ENCODE peak calls at places on chromosomes 6 and 20, in six cellular contexts. One of them, this sample, is unnamed.

GRCh38 chr6:14674458-14674857 is 556.9 kb downstream of the CD83 start:
- DNase-seq in lower lobe of right lung: no peak
- DNase-seq in AG10803: no peak
- DNase-seq in T-helper 17 cell: no peak
- DNase-seq in stimulated activated naive CD4-positive, alpha-beta T cell: no peak
- DNase-seq in HFFc6: no peak
- DNase-seq in this sample: no peak

GRCh38 chr6:108616544-108616943 is 55.8 kb downstream of the FOXO3 start:
- DNase-seq in lower lobe of right lung: no peak
- DNase-seq in AG10803: peak
- DNase-seq in T-helper 17 cell: no peak
- DNase-seq in stimulated activated naive CD4-positive, alpha-beta T cell: no peak
- DNase-seq in HFFc6: no peak
- DNase-seq in this sample: no peak

GRCh38 chr6:69647726-69648125 is 149.1 kb downstream of the LMBRD1 start:
- DNase-seq in lower lobe of right lung: no peak
- DNase-seq in AG10803: no peak
- DNase-seq in T-helper 17 cell: no peak
- DNase-seq in stimulated activated naive CD4-positive, alpha-beta T cell: no peak
- DNase-seq in HFFc6: no peak
- DNase-seq in this sample: no peak

GRCh38 chr6:168049277-168049676 is 29.7 kb downstream of the FRMD1 start:
- DNase-seq in lower lobe of right lung: no peak
- DNase-seq in AG10803: no peak
- DNase-seq in T-helper 17 cell: no peak
- DNase-seq in stimulated activated naive CD4-positive, alpha-beta T cell: no peak
- DNase-seq in HFFc6: no peak
- DNase-seq in this sample: no peak

GRCh38 chr6:57221936-57222683 is at the start of gene RAB23:
- DNase-seq in lower lobe of right lung: peak
- DNase-seq in AG10803: peak
- DNase-seq in T-helper 17 cell: peak
- DNase-seq in stimulated activated naive CD4-positive, alpha-beta T cell: peak
- DNase-seq in HFFc6: peak
- DNase-seq in this sample: peak

GRCh38 chr6:16723833-16724232 is 37.4 kb downstream of the ATXN1 start:
- DNase-seq in lower lobe of right lung: no peak
- DNase-seq in AG10803: peak
- DNase-seq in T-helper 17 cell: no peak
- DNase-seq in stimulated activated naive CD4-positive, alpha-beta T cell: no peak
- DNase-seq in HFFc6: peak
- DNase-seq in this sample: no peak

GRCh38 chr6:166687538-166688259 is 60.6 kb upstream of the RPS6KA2 start:
- DNase-seq in lower lobe of right lung: no peak
- DNase-seq in AG10803: no peak
- DNase-seq in T-helper 17 cell: no peak
- DNase-seq in stimulated activated naive CD4-positive, alpha-beta T cell: no peak
- DNase-seq in HFFc6: no peak
- DNase-seq in this sample: no peak

GRCh38 chr20:62358728-62359490 is 8.2 kb downstream of the LAMA5 start:
- DNase-seq in lower lobe of right lung: no peak
- DNase-seq in AG10803: no peak
- DNase-seq in T-helper 17 cell: no peak
- DNase-seq in stimulated activated naive CD4-positive, alpha-beta T cell: no peak
- DNase-seq in HFFc6: no peak
- DNase-seq in this sample: no peak

GRCh38 chr6:70289299-70289698 is 13.6 kb downstream of the COL9A1 start:
- DNase-seq in lower lobe of right lung: no peak
- DNase-seq in AG10803: no peak
- DNase-seq in T-helper 17 cell: no peak
- DNase-seq in stimulated activated naive CD4-positive, alpha-beta T cell: no peak
- DNase-seq in HFFc6: no peak
- DNase-seq in this sample: no peak

GRCh38 chr6:150255840-150256239 is 113.0 kb upstream of the IYD start:
- DNase-seq in lower lobe of right lung: no peak
- DNase-seq in AG10803: no peak
- DNase-seq in T-helper 17 cell: no peak
- DNase-seq in stimulated activated naive CD4-positive, alpha-beta T cell: no peak
- DNase-seq in HFFc6: no peak
- DNase-seq in this sample: no peak

GRCh38 chr6:33826537-33826936 is 22.7 kb upstream of the MLN start:
- DNase-seq in lower lobe of right lung: no peak
- DNase-seq in AG10803: no peak
- DNase-seq in T-helper 17 cell: no peak
- DNase-seq in stimulated activated naive CD4-positive, alpha-beta T cell: no peak
- DNase-seq in HFFc6: no peak
- DNase-seq in this sample: no peak

GRCh38 chr20:51926670-51927305 is 124.5 kb upstream of the SALL4 start:
- DNase-seq in lower lobe of right lung: no peak
- DNase-seq in AG10803: no peak
- DNase-seq in T-helper 17 cell: no peak
- DNase-seq in stimulated activated naive CD4-positive, alpha-beta T cell: no peak
- DNase-seq in HFFc6: no peak
- DNase-seq in this sample: no peak

GRCh38 chr6:95325858-95326257 is 251.5 kb upstream of the MANEA start:
- DNase-seq in lower lobe of right lung: no peak
- DNase-seq in AG10803: no peak
- DNase-seq in T-helper 17 cell: no peak
- DNase-seq in stimulated activated naive CD4-positive, alpha-beta T cell: no peak
- DNase-seq in HFFc6: no peak
- DNase-seq in this sample: no peak

GRCh38 chr6:37171141-37171969 is 1.4 kb downstream of the PIM1 start:
- DNase-seq in lower lobe of right lung: peak
- DNase-seq in AG10803: peak
- DNase-seq in T-helper 17 cell: no peak
- DNase-seq in stimulated activated naive CD4-positive, alpha-beta T cell: peak
- DNase-seq in HFFc6: peak
- DNase-seq in this sample: peak

GRCh38 chr6:170173416-170173990 is 117.4 kb downstream of the DLL1 start:
- DNase-seq in lower lobe of right lung: no peak
- DNase-seq in AG10803: no peak
- DNase-seq in T-helper 17 cell: no peak
- DNase-seq in stimulated activated naive CD4-positive, alpha-beta T cell: no peak
- DNase-seq in HFFc6: no peak
- DNase-seq in this sample: no peak

GRCh38 chr6:3940703-3941102 is 91.5 kb downstream of the FAM50B start:
- DNase-seq in lower lobe of right lung: no peak
- DNase-seq in AG10803: no peak
- DNase-seq in T-helper 17 cell: no peak
- DNase-seq in stimulated activated naive CD4-positive, alpha-beta T cell: no peak
- DNase-seq in HFFc6: no peak
- DNase-seq in this sample: no peak

GRCh38 chr20:18031888-18032509 is 25.7 kb downstream of the OVOL2 start:
- DNase-seq in lower lobe of right lung: no peak
- DNase-seq in AG10803: no peak
- DNase-seq in T-helper 17 cell: no peak
- DNase-seq in stimulated activated naive CD4-positive, alpha-beta T cell: no peak
- DNase-seq in HFFc6: no peak
- DNase-seq in this sample: no peak

GRCh38 chr20:41003143-41003932 is 25.3 kb upstream of the TOP1 start:
- DNase-seq in lower lobe of right lung: peak
- DNase-seq in AG10803: peak
- DNase-seq in T-helper 17 cell: peak
- DNase-seq in stimulated activated naive CD4-positive, alpha-beta T cell: no peak
- DNase-seq in HFFc6: peak
- DNase-seq in this sample: no peak

GRCh38 chr6:76043690-76044089 is 28.8 kb downstream of the IMPG1 start:
- DNase-seq in lower lobe of right lung: no peak
- DNase-seq in AG10803: no peak
- DNase-seq in T-helper 17 cell: no peak
- DNase-seq in stimulated activated naive CD4-positive, alpha-beta T cell: no peak
- DNase-seq in HFFc6: no peak
- DNase-seq in this sample: no peak

GRCh38 chr6:47512872-47513271 is 35.3 kb downstream of the CD2AP start:
- DNase-seq in lower lobe of right lung: no peak
- DNase-seq in AG10803: no peak
- DNase-seq in T-helper 17 cell: no peak
- DNase-seq in stimulated activated naive CD4-positive, alpha-beta T cell: no peak
- DNase-seq in HFFc6: no peak
- DNase-seq in this sample: no peak

GRCh38 chr20:258963-259362 is 1.4 kb downstream of the DEFB132 start:
- DNase-seq in lower lobe of right lung: no peak
- DNase-seq in AG10803: peak
- DNase-seq in T-helper 17 cell: no peak
- DNase-seq in stimulated activated naive CD4-positive, alpha-beta T cell: no peak
- DNase-seq in HFFc6: no peak
- DNase-seq in this sample: no peak

GRCh38 chr6:22447191-22447590 is 122.2 kb upstream of the HDGFL1 start:
- DNase-seq in lower lobe of right lung: no peak
- DNase-seq in AG10803: no peak
- DNase-seq in T-helper 17 cell: no peak
- DNase-seq in stimulated activated naive CD4-positive, alpha-beta T cell: no peak
- DNase-seq in HFFc6: no peak
- DNase-seq in this sample: no peak

GRCh38 chr20:38286586-38287502 is 17.1 kb upstream of the BPI start:
- DNase-seq in lower lobe of right lung: no peak
- DNase-seq in AG10803: no peak
- DNase-seq in T-helper 17 cell: no peak
- DNase-seq in stimulated activated naive CD4-positive, alpha-beta T cell: no peak
- DNase-seq in HFFc6: no peak
- DNase-seq in this sample: no peak

GRCh38 chr6:68691120-68691519 is 56.0 kb downstream of the ADGRB3 start:
- DNase-seq in lower lobe of right lung: no peak
- DNase-seq in AG10803: no peak
- DNase-seq in T-helper 17 cell: no peak
- DNase-seq in stimulated activated naive CD4-positive, alpha-beta T cell: no peak
- DNase-seq in HFFc6: no peak
- DNase-seq in this sample: no peak

GRCh38 chr6:36578030-36578825 is 15.9 kb upstream of the SRSF3 start:
- DNase-seq in lower lobe of right lung: no peak
- DNase-seq in AG10803: no peak
- DNase-seq in T-helper 17 cell: no peak
- DNase-seq in stimulated activated naive CD4-positive, alpha-beta T cell: no peak
- DNase-seq in HFFc6: no peak
- DNase-seq in this sample: no peak

GRCh38 chr6:18681828-18682503 is 294.8 kb downstream of the RNF144B start:
- DNase-seq in lower lobe of right lung: no peak
- DNase-seq in AG10803: no peak
- DNase-seq in T-helper 17 cell: no peak
- DNase-seq in stimulated activated naive CD4-positive, alpha-beta T cell: no peak
- DNase-seq in HFFc6: no peak
- DNase-seq in this sample: no peak

GRCh38 chr6:27205375-27206278 is 41.9 kb upstream of the PRSS16 start:
- DNase-seq in lower lobe of right lung: no peak
- DNase-seq in AG10803: no peak
- DNase-seq in T-helper 17 cell: no peak
- DNase-seq in stimulated activated naive CD4-positive, alpha-beta T cell: peak
- DNase-seq in HFFc6: no peak
- DNase-seq in this sample: no peak

GRCh38 chr6:165611294-165611693 is 51.7 kb downstream of the PDE10A start:
- DNase-seq in lower lobe of right lung: no peak
- DNase-seq in AG10803: no peak
- DNase-seq in T-helper 17 cell: no peak
- DNase-seq in stimulated activated naive CD4-positive, alpha-beta T cell: no peak
- DNase-seq in HFFc6: no peak
- DNase-seq in this sample: no peak

GRCh38 chr6:69994251-69994650 is 127.9 kb downstream of the COL19A1 start:
- DNase-seq in lower lobe of right lung: no peak
- DNase-seq in AG10803: no peak
- DNase-seq in T-helper 17 cell: no peak
- DNase-seq in stimulated activated naive CD4-positive, alpha-beta T cell: no peak
- DNase-seq in HFFc6: no peak
- DNase-seq in this sample: no peak

GRCh38 chr20:41174782-41175181 is 37.4 kb downstream of the PLCG1 start:
- DNase-seq in lower lobe of right lung: no peak
- DNase-seq in AG10803: peak
- DNase-seq in T-helper 17 cell: peak
- DNase-seq in stimulated activated naive CD4-positive, alpha-beta T cell: no peak
- DNase-seq in HFFc6: no peak
- DNase-seq in this sample: peak

GRCh38 chr6:9248125-9248524 is 812.8 kb upstream of the SLC35B3 start:
- DNase-seq in lower lobe of right lung: no peak
- DNase-seq in AG10803: peak
- DNase-seq in T-helper 17 cell: no peak
- DNase-seq in stimulated activated naive CD4-positive, alpha-beta T cell: no peak
- DNase-seq in HFFc6: no peak
- DNase-seq in this sample: no peak

GRCh38 chr20:9503530-9504251 is 10.7 kb upstream of the LAMP5 start:
- DNase-seq in lower lobe of right lung: peak
- DNase-seq in AG10803: peak
- DNase-seq in T-helper 17 cell: no peak
- DNase-seq in stimulated activated naive CD4-positive, alpha-beta T cell: no peak
- DNase-seq in HFFc6: no peak
- DNase-seq in this sample: no peak

GRCh38 chr6:43303751-43304331 is 4.8 kb downstream of the CRIP3 start:
- DNase-seq in lower lobe of right lung: no peak
- DNase-seq in AG10803: no peak
- DNase-seq in T-helper 17 cell: no peak
- DNase-seq in stimulated activated naive CD4-positive, alpha-beta T cell: no peak
- DNase-seq in HFFc6: no peak
- DNase-seq in this sample: no peak

GRCh38 chr6:27617700-27618689 is 145.1 kb upstream of the ZNF184 start:
- DNase-seq in lower lobe of right lung: no peak
- DNase-seq in AG10803: peak
- DNase-seq in T-helper 17 cell: no peak
- DNase-seq in stimulated activated naive CD4-positive, alpha-beta T cell: no peak
- DNase-seq in HFFc6: peak
- DNase-seq in this sample: no peak

GRCh38 chr20:8667306-8667705 is 401.6 kb upstream of the PLCB4 start:
- DNase-seq in lower lobe of right lung: no peak
- DNase-seq in AG10803: no peak
- DNase-seq in T-helper 17 cell: no peak
- DNase-seq in stimulated activated naive CD4-positive, alpha-beta T cell: no peak
- DNase-seq in HFFc6: no peak
- DNase-seq in this sample: no peak

GRCh38 chr20:18983796-18984195 is 170.2 kb downstream of the SCP2D1 start:
- DNase-seq in lower lobe of right lung: no peak
- DNase-seq in AG10803: no peak
- DNase-seq in T-helper 17 cell: no peak
- DNase-seq in stimulated activated naive CD4-positive, alpha-beta T cell: no peak
- DNase-seq in HFFc6: no peak
- DNase-seq in this sample: no peak

GRCh38 chr20:45358282-45359068 is 4.5 kb upstream of the SYS1 start:
- DNase-seq in lower lobe of right lung: peak
- DNase-seq in AG10803: peak
- DNase-seq in T-helper 17 cell: no peak
- DNase-seq in stimulated activated naive CD4-positive, alpha-beta T cell: no peak
- DNase-seq in HFFc6: peak
- DNase-seq in this sample: no peak

GRCh38 chr20:48308232-48308781 is 519.5 kb downstream of the PREX1 start:
- DNase-seq in lower lobe of right lung: no peak
- DNase-seq in AG10803: no peak
- DNase-seq in T-helper 17 cell: no peak
- DNase-seq in stimulated activated naive CD4-positive, alpha-beta T cell: no peak
- DNase-seq in HFFc6: no peak
- DNase-seq in this sample: no peak

GRCh38 chr20:34525342-34525708 is 9.1 kb downstream of the DYNLRB1 start:
- DNase-seq in lower lobe of right lung: no peak
- DNase-seq in AG10803: no peak
- DNase-seq in T-helper 17 cell: no peak
- DNase-seq in stimulated activated naive CD4-positive, alpha-beta T cell: no peak
- DNase-seq in HFFc6: peak
- DNase-seq in this sample: no peak